ENCODE peak calls at places on chromosomes 1 and 21, in five cellular contexts. X is lower lobe of right lung, P is IMR-90, W is endothelial cell of umbilical vein, F is heart right ventricle. T is an unnamed sample.

GRCh38 chr21:45004481-45005263 is 64.8 kb downstream of the SLX9 start:
- DNase-seq in X (peak; percentile 36), P (peak; percentile 32), W (peak; percentile 42), F (no peak), T (no peak)

GRCh38 chr1:36609241-36610027 is 126.7 kb upstream of the CSF3R start:
- DNase-seq in X (no peak), P (peak; percentile 29), W (peak; percentile 31), F (peak; percentile 7), T (peak; percentile 55)

GRCh38 chr1:28437260-28437923 is 67.9 kb downstream of the PHACTR4 start:
- DNase-seq in X (no peak), P (peak; percentile 80), W (peak; percentile 68), F (no peak), T (no peak)

GRCh38 chr1:101236546-101237228 is at the start of gene S1PR1:
- DNase-seq in X (peak; percentile 85), P (peak; percentile 69), W (peak; percentile 96), F (peak; percentile 83), T (peak; percentile 50)

GRCh38 chr1:222732216-222733159 is 4.5 kb upstream of the FAM177B start:
- DNase-seq in X (no peak), P (no peak), W (no peak), F (no peak), T (no peak)

GRCh38 chr1:204828352-204828850 is 42.3 kb upstream of the NFASC start:
- DNase-seq in X (peak; percentile 54), P (no peak), W (peak; percentile 2), F (peak; percentile 75), T (peak; percentile 48)

GRCh38 chr21:27298465-27298864 is 331.6 kb upstream of the ADAMTS5 start:
- DNase-seq in X (no peak), P (no peak), W (no peak), F (peak; percentile 6), T (no peak)

GRCh38 chr1:43776043-43776761 is 68.9 kb downstream of the ST3GAL3 start:
- DNase-seq in X (no peak), P (peak; percentile 89), W (peak; percentile 22), F (no peak), T (no peak)

GRCh38 chr1:92411511-92411910 is 75.2 kb downstream of the GFI1 start:
- DNase-seq in X (no peak), P (peak; percentile 78), W (no peak), F (no peak), T (no peak)

GRCh38 chr1:84883286-84883685 is 9.7 kb downstream of the LPAR3 start:
- DNase-seq in X (no peak), P (peak; percentile 58), W (no peak), F (no peak), T (no peak)

GRCh38 chr1:32984829-32985310 is 20.3 kb upstream of the RNF19B start:
- DNase-seq in X (no peak), P (no peak), W (no peak), F (no peak), T (no peak)

GRCh38 chr1:164846731-164847691 is 288.0 kb downstream of the PBX1 start:
- DNase-seq in X (no peak), P (no peak), W (no peak), F (no peak), T (no peak)

GRCh38 chr1:219276029-219276738 is 102.5 kb downstream of the LYPLAL1 start:
- DNase-seq in X (no peak), P (no peak), W (no peak), F (no peak), T (no peak)

GRCh38 chr21:36135391-36136094 is 664 bp downstream of the CBR3 start:
- DNase-seq in X (peak; percentile 71), P (peak; percentile 83), W (peak; percentile 76), F (peak; percentile 73), T (peak; percentile 55)

GRCh38 chr1:202164271-202165037 is 4.1 kb upstream of the PTPN7 start:
- DNase-seq in X (no peak), P (no peak), W (no peak), F (no peak), T (no peak)

GRCh38 chr1:22383526-22384291 is 67.9 kb upstream of the ZBTB40 start:
- DNase-seq in X (no peak), P (no peak), W (no peak), F (no peak), T (no peak)

GRCh38 chr1:22386774-22387173 is 64.9 kb upstream of the ZBTB40 start:
- DNase-seq in X (no peak), P (no peak), W (no peak), F (no peak), T (no peak)

GRCh38 chr1:22388666-22389455 is 62.8 kb upstream of the ZBTB40 start:
- DNase-seq in X (no peak), P (no peak), W (no peak), F (no peak), T (no peak)

GRCh38 chr1:22385537-22385936 is 66.1 kb upstream of the ZBTB40 start:
- DNase-seq in X (no peak), P (no peak), W (no peak), F (no peak), T (no peak)

DNA sequence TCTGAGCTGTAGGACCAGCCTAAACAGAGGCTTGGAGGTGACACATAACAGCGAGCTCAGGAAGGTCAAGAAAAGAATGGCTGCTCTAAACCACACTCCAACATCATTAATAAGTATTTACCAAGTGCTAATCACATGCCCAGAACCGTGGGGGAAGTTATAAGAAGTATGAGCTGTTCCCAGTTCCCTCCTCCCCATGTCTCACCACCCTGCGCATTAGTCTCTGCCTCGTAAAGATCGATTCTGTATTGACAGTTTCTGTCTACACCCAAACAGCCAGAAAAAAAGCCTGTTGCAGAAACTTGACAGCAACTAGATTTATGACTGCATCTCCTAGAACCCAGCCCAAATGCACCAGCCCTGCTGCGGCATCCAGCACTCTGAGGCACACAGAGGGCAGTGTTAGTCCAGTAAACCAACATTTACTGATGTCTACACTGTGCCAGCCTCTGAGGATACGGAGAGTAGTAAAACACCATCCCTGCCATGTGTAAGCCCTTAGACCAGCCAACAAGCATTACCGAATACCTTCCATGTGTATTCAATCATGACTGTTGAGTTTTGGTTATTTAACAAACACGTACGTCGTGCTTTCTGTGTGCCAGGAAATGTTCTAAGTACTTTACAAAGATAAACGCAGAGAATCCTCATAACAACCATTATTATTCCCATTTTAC is 63.6 kb upstream of the ZBTB40 start:
- DNase-seq in X (no peak), P (no peak), W (no peak), F (no peak), T (no peak)
- TF ChIP-seq CTCF in X (no peak), P (no peak), W (no peak), F (no peak), T (no peak)

GRCh38 chr1:203426870-203427269 is 48.7 kb upstream of the PRELP start:
- DNase-seq in X (no peak), P (no peak), W (no peak), F (no peak), T (no peak)

GRCh38 chr1:203426349-203426748 is 49.3 kb upstream of the PRELP start:
- DNase-seq in X (no peak), P (no peak), W (no peak), F (no peak), T (no peak)

GRCh38 chr1:203427451-203427850 is 48.2 kb upstream of the PRELP start:
- DNase-seq in X (no peak), P (no peak), W (no peak), F (no peak), T (no peak)

GRCh38 chr1:203425668-203425999 is 50.0 kb upstream of the PRELP start:
- DNase-seq in X (no peak), P (peak; percentile 67), W (no peak), F (no peak), T (no peak)

DNA sequence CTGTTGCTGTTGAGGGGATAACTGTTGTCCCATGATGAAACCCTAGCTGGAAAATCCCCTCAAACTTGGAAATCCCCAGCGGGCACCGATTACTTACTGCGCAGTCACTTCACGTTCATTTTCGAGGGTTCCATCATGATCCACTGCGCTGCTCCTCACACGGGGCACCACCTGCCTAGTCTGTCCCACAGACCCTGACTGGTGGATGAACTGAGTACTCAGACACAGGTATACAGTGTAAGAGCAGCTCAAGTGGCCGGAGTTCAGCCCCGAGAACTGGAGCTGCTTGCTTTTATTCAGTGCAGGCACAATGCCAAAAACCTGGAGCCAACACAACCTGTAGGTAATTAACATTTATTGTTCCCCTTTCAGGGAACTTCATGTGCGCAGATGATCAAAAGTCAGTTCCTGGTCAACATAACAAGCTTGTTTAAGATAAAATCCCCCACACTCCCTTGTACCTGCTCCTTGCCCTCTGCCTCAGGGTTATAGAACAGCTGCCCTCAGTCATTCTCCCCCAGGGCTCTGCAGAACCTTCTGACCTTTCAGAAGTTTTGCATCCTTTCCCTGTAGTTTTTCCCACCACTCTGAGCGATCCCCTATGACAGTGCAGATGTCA is 46.5 kb upstream of the PRELP start:
- DNase-seq in X (no peak), P (no peak), W (no peak), F (no peak), T (peak; percentile 55)
- H3K4me3 ChIP-seq in X (no peak overlapping the region), P (no peak overlapping the region), W (no peak overlapping the region), F (no peak overlapping the region), T (no peak overlapping the region)

GRCh38 chr1:12472798-12473551 is 145.0 kb downstream of the DHRS3 start:
- DNase-seq in X (no peak), P (no peak), W (no peak), F (no peak), T (no peak)

GRCh38 chr1:12475947-12476346 is 142.1 kb downstream of the DHRS3 start:
- DNase-seq in X (no peak), P (peak; percentile 25), W (peak; percentile 26), F (no peak), T (no peak)

GRCh38 chr1:12473596-12474329 is 144.2 kb downstream of the DHRS3 start:
- DNase-seq in X (no peak), P (peak; percentile 30), W (peak; percentile 81), F (peak; percentile 75), T (no peak)

GRCh38 chr1:12477301-12477700 is 140.7 kb downstream of the DHRS3 start:
- DNase-seq in X (no peak), P (no peak), W (no peak), F (no peak), T (no peak)

GRCh38 chr1:12475158-12475934 is 142.7 kb downstream of the DHRS3 start:
- DNase-seq in X (no peak), P (no peak), W (no peak), F (no peak), T (no peak)
- H3K4me1 ChIP-seq in X (peaks cover 89% of the 10 kb centered on the region), P (peaks cover 36% of the 10 kb centered on the region), W (peaks cover 46% of the 10 kb centered on the region), F (peaks cover 58% of the 10 kb centered on the region), T (peaks cover 81% of the 10 kb centered on the region)

GRCh38 chr1:4585705-4586104 is 68.7 kb upstream of the AJAP1 start:
- DNase-seq in X (no peak), P (no peak), W (no peak), F (peak; percentile 11), T (no peak)

GRCh38 chr1:4586611-4587010 is 67.8 kb upstream of the AJAP1 start:
- DNase-seq in X (no peak), P (no peak), W (no peak), F (no peak), T (no peak)

GRCh38 chr1:4587721-4588120 is 66.7 kb upstream of the AJAP1 start:
- DNase-seq in X (no peak), P (no peak), W (no peak), F (no peak), T (no peak)

GRCh38 chr1:4584471-4584870 is 69.9 kb upstream of the AJAP1 start:
- DNase-seq in X (no peak), P (no peak), W (no peak), F (no peak), T (no peak)

DNA sequence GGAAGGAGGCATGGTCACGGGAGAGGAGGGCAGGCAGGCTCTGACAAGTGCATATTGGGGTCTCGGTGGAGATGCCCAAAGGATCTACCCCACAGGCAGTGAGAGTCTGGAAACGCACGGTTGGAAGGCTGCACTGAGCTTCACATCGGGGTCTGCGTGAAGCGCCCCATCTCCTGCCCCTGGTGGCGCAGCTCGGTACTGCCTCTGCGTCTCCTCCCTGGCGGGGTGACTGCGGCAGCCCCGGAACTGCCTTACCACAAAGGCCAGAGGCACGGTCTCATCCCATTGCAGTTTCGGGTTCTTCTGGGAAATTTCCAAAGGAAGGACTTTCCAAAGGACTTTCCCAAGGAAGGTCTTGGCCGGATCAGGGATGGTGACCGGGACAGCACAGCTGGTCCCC is 69.2 kb upstream of the AJAP1 start:
- DNase-seq in X (no peak), P (no peak), W (no peak), F (peak; percentile 10), T (no peak)
- TF ChIP-seq CTCF in X (peak; percentile 60), P (no peak), W (no peak), F (peak; percentile 71), T (no peak)

T was measured in stomach.